ENCODE peak calls at places on chromosome 16, in ten cellular contexts. G is activated CD8-positive, alpha-beta memory T cell treated with anti-CD3 and anti-CD28 coated beads, Interleukin-2, amount 10 ng/mL, durations not matched to agents 7 days and 5 days; X is activated CD8-positive, alpha-beta T cell treated with anti-CD3 and anti-CD28 coated beads for 36 hours; Q is CD8-positive, alpha-beta T cell; T is naive thymus-derived CD4-positive, alpha-beta T cell; L is Right ventricle myocardium inferior; M is stimulated activated effector memory CD8-positive, alpha-beta T cell treated with anti-CD3 and anti-CD28 coated beads, Interleukin-12 subunit alpha, Interleukin-12 subunit beta, amount 100 ng/mL, for 72 hours; D is left lung; A is CD4-positive, CD25-positive, alpha-beta regulatory T cell; F is HepG2. P is an unnamed sample.

GRCh38 chr16:73215482-73216377 is 167.8 kb upstream of the ZFHX3 start:
- ATAC-seq in A (no peak), M (no peak), Q (no peak), F (no peak), D (peak; percentile 46), G (no peak), X (no peak), T (no peak), L (peak; percentile 76), P (no peak)

GRCh38 chr16:27752241-27752640 is 202.3 kb downstream of the KATNIP start:
- ATAC-seq in Q (no peak), G (no peak), D (no peak), M (no peak), F (no peak), T (no peak), L (no peak), A (no peak), X (no peak), P (no peak)

GRCh38 chr16:57727610-57728009 is 8.0 kb upstream of the KATNB1 start:
- ATAC-seq in F (no peak), G (no peak), Q (no peak), M (no peak), X (no peak), L (no peak), A (no peak), D (no peak), T (no peak), P (no peak)

GRCh38 chr16:56932588-56933265 is 785 bp downstream of the HERPUD1 start:
- ATAC-seq in Q (no peak), G (peak; percentile 16), M (peak; percentile 16), A (no peak), F (peak; percentile 68), T (peak; percentile 10), L (peak; percentile 77), X (peak; percentile 8), D (peak; percentile 70), P (peak; percentile 64)

GRCh38 chr16:24670623-24671454 is 58.6 kb upstream of the TNRC6A start:
- ATAC-seq in M (no peak), T (no peak), L (peak; percentile 75), F (peak; percentile 43), A (no peak), D (peak; percentile 45), Q (no peak), X (no peak), G (no peak), P (no peak)

GRCh38 chr16:12186774-12187335 is 210.3 kb downstream of the SNX29 start:
- ATAC-seq in X (no peak), T (no peak), A (no peak), M (no peak), F (peak; percentile 24), G (no peak), Q (no peak), D (peak; percentile 76), L (no peak), P (no peak)

GRCh38 chr16:29664133-29664912 is 1.3 kb downstream of the SPN start:
- ATAC-seq in L (peak; percentile 17), F (peak; percentile 49), M (peak; percentile 49), Q (peak; percentile 42), X (peak; percentile 38), A (peak; percentile 54), D (peak; percentile 5), T (peak; percentile 43), G (peak; percentile 15), P (peak; percentile 18)

GRCh38 chr16:84594725-84595038 is 23.2 kb downstream of the COTL1 start:
- ATAC-seq in F (no peak), A (peak; percentile 4), M (peak; percentile 9), D (no peak), X (peak; percentile 0), G (peak; percentile 24), T (no peak), Q (peak; percentile 5), L (no peak), P (no peak)

P was measured in esophagus mucosa.